ENCODE peak calls at places on chromosome 19, in six cellular contexts. X, D, B, J, A and I are unnamed samples.

GRCh38 chr19:18006895-18007604 is 920 bp upstream of the ARRDC2 start:
- DNase-seq in X (peak), D (no peak), B (peak), J (peak), A (peak), I (peak)

GRCh38 chr19:47613165-47614146 is 4.5 kb downstream of the BICRA start:
- DNase-seq in X (no peak), D (no peak), B (peak), J (no peak), A (no peak), I (no peak)

GRCh38 chr19:54209058-54209747 is 8.5 kb downstream of the RPS9 start:
- DNase-seq in X (no peak), D (no peak), B (peak), J (no peak), A (no peak), I (no peak)

GRCh38 chr19:35220315-35220921 is 8.1 kb downstream of the FAM187B start:
- DNase-seq in X (no peak), D (no peak), B (peak), J (peak), A (no peak), I (no peak)

GRCh38 chr19:813359-814107 is 8.2 kb downstream of the PLPPR3 start:
- DNase-seq in X (no peak), D (no peak), B (no peak), J (no peak), A (no peak), I (no peak)

GRCh38 chr19:23403581-23404324 is 8.5 kb upstream of the ZNF91 start:
- DNase-seq in X (no peak), D (no peak), B (peak), J (no peak), A (no peak), I (peak)

GRCh38 chr19:38735257-38735686 is 9.0 kb downstream of the CAPN12 start:
- DNase-seq in X (peak), D (no peak), B (peak), J (no peak), A (peak), I (peak)

GRCh38 chr19:860481-861098 is 1.1 kb downstream of the CFD start:
- DNase-seq in X (peak), D (peak), B (peak), J (no peak), A (peak), I (peak)

GRCh38 chr19:50925734-50926133 is 14.5 kb upstream of the KLK4 start:
- DNase-seq in X (no peak), D (no peak), B (no peak), J (no peak), A (no peak), I (no peak)

GRCh38 chr19:876780-877314 is 16.1 kb downstream of the MED16 start:
- DNase-seq in X (no peak), D (no peak), B (no peak), J (no peak), A (no peak), I (no peak)

GRCh38 chr19:48495391-48495790 is 16.2 kb downstream of the LMTK3 start:
- DNase-seq in X (no peak), D (no peak), B (no peak), J (no peak), A (no peak), I (no peak)

GRCh38 chr19:42053037-42053935 is 16.7 kb downstream of the GRIK5 start:
- DNase-seq in X (no peak), D (no peak), B (no peak), J (no peak), A (no peak), I (no peak)

GRCh38 chr19:1213391-1214286 is 8.1 kb downstream of the STK11 start:
- DNase-seq in X (peak), D (no peak), B (peak), J (peak), A (peak), I (no peak)

GRCh38 chr19:5001547-5002131 is 32.7 kb downstream of the KDM4B start:
- DNase-seq in X (no peak), D (no peak), B (peak), J (no peak), A (no peak), I (no peak)

GRCh38 chr19:17153996-17154395 is 61.2 kb upstream of the USE1 start:
- DNase-seq in X (no peak), D (no peak), B (no peak), J (no peak), A (no peak), I (no peak)

GRCh38 chr19:41218615-41219507 is at the start of gene AXL:
- DNase-seq in X (no peak), D (no peak), B (peak), J (peak), A (no peak), I (no peak)

GRCh38 chr19:6234527-6234926 is 45.2 kb downstream of the MLLT1 start:
- DNase-seq in X (no peak), D (no peak), B (no peak), J (no peak), A (no peak), I (no peak)

GRCh38 chr19:13430790-13431582 is 75.3 kb downstream of the CACNA1A start:
- DNase-seq in X (peak), D (no peak), B (peak), J (no peak), A (peak), I (no peak)